ENCODE peak calls at places on chromosomes 1 and 21, in ten cellular contexts. One of them, this sample, is unnamed.

GRCh38 chr21:42366292-42367010 is at the start of gene TFF1:
- DNase-seq in breast epithelium: no peak
- DNase-seq in GM23338: no peak
- DNase-seq in prostate gland: peak; percentile 56
- DNase-seq in transverse colon: peak; percentile 66
- DNase-seq in HCT116: no peak
- DNase-seq in suprapubic skin: no peak
- DNase-seq in vagina: no peak
- DNase-seq in stomach: peak; percentile 79
- DNase-seq in GM12878: no peak
- DNase-seq in this sample: no peak

GRCh38 chr1:37884145-37884544 is 24.8 kb upstream of the MTF1 start:
- DNase-seq in breast epithelium: no peak
- DNase-seq in GM23338: no peak
- DNase-seq in prostate gland: no peak
- DNase-seq in transverse colon: no peak
- DNase-seq in HCT116: no peak
- DNase-seq in suprapubic skin: no peak
- DNase-seq in vagina: no peak
- DNase-seq in stomach: no peak
- DNase-seq in GM12878: no peak
- DNase-seq in this sample: no peak

GRCh38 chr1:161305872-161306519 is 3.8 kb downstream of the MPZ start:
- DNase-seq in breast epithelium: peak; percentile 75
- DNase-seq in GM23338: peak; percentile 97
- DNase-seq in prostate gland: peak; percentile 83
- DNase-seq in transverse colon: peak; percentile 91
- DNase-seq in HCT116: peak; percentile 80
- DNase-seq in suprapubic skin: peak; percentile 84
- DNase-seq in vagina: no peak
- DNase-seq in stomach: peak; percentile 90
- DNase-seq in GM12878: peak; percentile 65
- DNase-seq in this sample: peak; percentile 98

GRCh38 chr1:195934839-195935557 is 673.2 kb downstream of the KCNT2 start:
- DNase-seq in breast epithelium: no peak
- DNase-seq in GM23338: no peak
- DNase-seq in prostate gland: no peak
- DNase-seq in transverse colon: no peak
- DNase-seq in HCT116: no peak
- DNase-seq in suprapubic skin: no peak
- DNase-seq in vagina: no peak
- DNase-seq in stomach: no peak
- DNase-seq in GM12878: no peak
- DNase-seq in this sample: no peak

GRCh38 chr1:77279929-77280328 is 1.9 kb upstream of the AK5 start:
- DNase-seq in breast epithelium: no peak
- DNase-seq in GM23338: no peak
- DNase-seq in prostate gland: no peak
- DNase-seq in transverse colon: no peak
- DNase-seq in HCT116: no peak
- DNase-seq in suprapubic skin: no peak
- DNase-seq in vagina: no peak
- DNase-seq in stomach: no peak
- DNase-seq in GM12878: no peak
- DNase-seq in this sample: peak; percentile 52

GRCh38 chr1:156122519-156123355 is 8.2 kb downstream of the LMNA start:
- DNase-seq in breast epithelium: peak; percentile 73
- DNase-seq in GM23338: no peak
- DNase-seq in prostate gland: peak; percentile 50
- DNase-seq in transverse colon: peak; percentile 79
- DNase-seq in HCT116: no peak
- DNase-seq in suprapubic skin: peak; percentile 92
- DNase-seq in vagina: no peak
- DNase-seq in stomach: peak; percentile 84
- DNase-seq in GM12878: no peak
- DNase-seq in this sample: no peak

GRCh38 chr21:33259995-33260394 is 6.2 kb upstream of the IL10RB start:
- DNase-seq in breast epithelium: no peak
- DNase-seq in GM23338: no peak
- DNase-seq in prostate gland: no peak
- DNase-seq in transverse colon: peak; percentile 24
- DNase-seq in HCT116: no peak
- DNase-seq in suprapubic skin: no peak
- DNase-seq in vagina: peak; percentile 58
- DNase-seq in stomach: no peak
- DNase-seq in GM12878: no peak
- DNase-seq in this sample: peak; percentile 55

GRCh38 chr1:1758692-1759455 is 19.4 kb downstream of the NADK start:
- DNase-seq in breast epithelium: peak; percentile 67
- DNase-seq in GM23338: no peak
- DNase-seq in prostate gland: peak; percentile 85
- DNase-seq in transverse colon: peak; percentile 95
- DNase-seq in HCT116: peak; percentile 64
- DNase-seq in suprapubic skin: no peak
- DNase-seq in vagina: no peak
- DNase-seq in stomach: peak; percentile 99
- DNase-seq in GM12878: no peak
- DNase-seq in this sample: peak; percentile 29

GRCh38 chr1:64242895-64243756 is 39.7 kb downstream of the UBE2U start:
- DNase-seq in breast epithelium: no peak
- DNase-seq in GM23338: peak; percentile 66
- DNase-seq in prostate gland: no peak
- DNase-seq in transverse colon: no peak
- DNase-seq in HCT116: peak; percentile 40
- DNase-seq in suprapubic skin: no peak
- DNase-seq in vagina: no peak
- DNase-seq in stomach: no peak
- DNase-seq in GM12878: no peak
- DNase-seq in this sample: peak; percentile 11

GRCh38 chr21:45940621-45941337 is 40.8 kb upstream of the COL6A1 start:
- DNase-seq in breast epithelium: no peak
- DNase-seq in GM23338: no peak
- DNase-seq in prostate gland: no peak
- DNase-seq in transverse colon: no peak
- DNase-seq in HCT116: no peak
- DNase-seq in suprapubic skin: no peak
- DNase-seq in vagina: no peak
- DNase-seq in stomach: no peak
- DNase-seq in GM12878: no peak
- DNase-seq in this sample: no peak

GRCh38 chr1:210394281-210394798 is 65.6 kb downstream of the HHAT start:
- DNase-seq in breast epithelium: peak; percentile 83
- DNase-seq in GM23338: no peak
- DNase-seq in prostate gland: no peak
- DNase-seq in transverse colon: no peak
- DNase-seq in HCT116: no peak
- DNase-seq in suprapubic skin: no peak
- DNase-seq in vagina: peak; percentile 29
- DNase-seq in stomach: no peak
- DNase-seq in GM12878: peak; percentile 80
- DNase-seq in this sample: no peak

GRCh38 chr1:69485616-69486015 is 82.1 kb upstream of the LRRC7 start:
- DNase-seq in breast epithelium: no peak
- DNase-seq in GM23338: no peak
- DNase-seq in prostate gland: no peak
- DNase-seq in transverse colon: no peak
- DNase-seq in HCT116: no peak
- DNase-seq in suprapubic skin: no peak
- DNase-seq in vagina: no peak
- DNase-seq in stomach: no peak
- DNase-seq in GM12878: no peak
- DNase-seq in this sample: no peak

GRCh38 chr1:205335692-205336091 is 14.1 kb upstream of the NUAK2 start:
- DNase-seq in breast epithelium: peak; percentile 60
- DNase-seq in GM23338: peak; percentile 94
- DNase-seq in prostate gland: peak; percentile 57
- DNase-seq in transverse colon: peak; percentile 90
- DNase-seq in HCT116: peak; percentile 79
- DNase-seq in suprapubic skin: no peak
- DNase-seq in vagina: no peak
- DNase-seq in stomach: peak; percentile 88
- DNase-seq in GM12878: no peak
- DNase-seq in this sample: peak; percentile 59

GRCh38 chr1:3564921-3565831 is 46.1 kb downstream of the MEGF6 start:
- DNase-seq in breast epithelium: no peak
- DNase-seq in GM23338: peak; percentile 77
- DNase-seq in prostate gland: no peak
- DNase-seq in transverse colon: no peak
- DNase-seq in HCT116: no peak
- DNase-seq in suprapubic skin: no peak
- DNase-seq in vagina: no peak
- DNase-seq in stomach: peak; percentile 40
- DNase-seq in GM12878: no peak
- DNase-seq in this sample: no peak

GRCh38 chr1:92855236-92855635 is 23.4 kb downstream of the RPL5 start:
- DNase-seq in breast epithelium: no peak
- DNase-seq in GM23338: no peak
- DNase-seq in prostate gland: no peak
- DNase-seq in transverse colon: no peak
- DNase-seq in HCT116: no peak
- DNase-seq in suprapubic skin: no peak
- DNase-seq in vagina: no peak
- DNase-seq in stomach: no peak
- DNase-seq in GM12878: no peak
- DNase-seq in this sample: no peak

GRCh38 chr1:201509601-201510374 is 2.9 kb upstream of the CSRP1 start:
- DNase-seq in breast epithelium: no peak
- DNase-seq in GM23338: no peak
- DNase-seq in prostate gland: no peak
- DNase-seq in transverse colon: no peak
- DNase-seq in HCT116: no peak
- DNase-seq in suprapubic skin: no peak
- DNase-seq in vagina: no peak
- DNase-seq in stomach: no peak
- DNase-seq in GM12878: no peak
- DNase-seq in this sample: no peak

GRCh38 chr1:230641346-230641745 is 935 bp upstream of the COG2 start:
- DNase-seq in breast epithelium: no peak
- DNase-seq in GM23338: no peak
- DNase-seq in prostate gland: no peak
- DNase-seq in transverse colon: no peak
- DNase-seq in HCT116: no peak
- DNase-seq in suprapubic skin: no peak
- DNase-seq in vagina: no peak
- DNase-seq in stomach: no peak
- DNase-seq in GM12878: no peak
- DNase-seq in this sample: no peak

GRCh38 chr1:245156041-245156735 is 1.4 kb downstream of the KIF26B start:
- DNase-seq in breast epithelium: peak; percentile 70
- DNase-seq in GM23338: peak; percentile 94
- DNase-seq in prostate gland: peak; percentile 84
- DNase-seq in transverse colon: peak; percentile 84
- DNase-seq in HCT116: peak; percentile 52
- DNase-seq in suprapubic skin: peak; percentile 89
- DNase-seq in vagina: no peak
- DNase-seq in stomach: peak; percentile 91
- DNase-seq in GM12878: no peak
- DNase-seq in this sample: peak; percentile 51
- TF ChIP-seq POLR2AphosphoS5 in breast epithelium: no peak
- TF ChIP-seq POLR2AphosphoS5 in GM23338: no peak
- TF ChIP-seq POLR2AphosphoS5 in prostate gland: peak; percentile 40
- TF ChIP-seq POLR2AphosphoS5 in transverse colon: no peak
- TF ChIP-seq POLR2AphosphoS5 in HCT116: no peak
- TF ChIP-seq POLR2AphosphoS5 in suprapubic skin: no peak
- TF ChIP-seq POLR2AphosphoS5 in vagina: no peak
- TF ChIP-seq POLR2AphosphoS5 in stomach: no peak
- TF ChIP-seq POLR2AphosphoS5 in GM12878: no peak
- TF ChIP-seq POLR2AphosphoS5 in this sample: no peak

GRCh38 chr1:197399691-197400521 is 131.9 kb downstream of the CRB1 start:
- DNase-seq in breast epithelium: no peak
- DNase-seq in GM23338: peak; percentile 79
- DNase-seq in prostate gland: no peak
- DNase-seq in transverse colon: no peak
- DNase-seq in HCT116: peak; percentile 74
- DNase-seq in suprapubic skin: no peak
- DNase-seq in vagina: no peak
- DNase-seq in stomach: no peak
- DNase-seq in GM12878: peak; percentile 11
- DNase-seq in this sample: peak; percentile 88

GRCh38 chr1:197400522-197400902 is 132.5 kb downstream of the CRB1 start:
- DNase-seq in breast epithelium: no peak
- DNase-seq in GM23338: no peak
- DNase-seq in prostate gland: no peak
- DNase-seq in transverse colon: no peak
- DNase-seq in HCT116: no peak
- DNase-seq in suprapubic skin: no peak
- DNase-seq in vagina: no peak
- DNase-seq in stomach: no peak
- DNase-seq in GM12878: no peak
- DNase-seq in this sample: no peak

GRCh38 chr1:197393772-197394171 is 125.7 kb downstream of the CRB1 start:
- DNase-seq in breast epithelium: no peak
- DNase-seq in GM23338: no peak
- DNase-seq in prostate gland: no peak
- DNase-seq in transverse colon: no peak
- DNase-seq in HCT116: no peak
- DNase-seq in suprapubic skin: no peak
- DNase-seq in vagina: no peak
- DNase-seq in stomach: no peak
- DNase-seq in GM12878: no peak
- DNase-seq in this sample: no peak

GRCh38 chr1:197395209-197395608 is 127.2 kb downstream of the CRB1 start:
- DNase-seq in breast epithelium: no peak
- DNase-seq in GM23338: no peak
- DNase-seq in prostate gland: no peak
- DNase-seq in transverse colon: no peak
- DNase-seq in HCT116: no peak
- DNase-seq in suprapubic skin: no peak
- DNase-seq in vagina: no peak
- DNase-seq in stomach: no peak
- DNase-seq in GM12878: no peak
- DNase-seq in this sample: no peak

GRCh38 chr1:197397899-197398298 is 129.8 kb downstream of the CRB1 start:
- DNase-seq in breast epithelium: no peak
- DNase-seq in GM23338: no peak
- DNase-seq in prostate gland: no peak
- DNase-seq in transverse colon: no peak
- DNase-seq in HCT116: no peak
- DNase-seq in suprapubic skin: no peak
- DNase-seq in vagina: no peak
- DNase-seq in stomach: no peak
- DNase-seq in GM12878: no peak
- DNase-seq in this sample: no peak
- H3K27ac ChIP-seq in breast epithelium: no peak overlapping the region
- H3K27ac ChIP-seq in GM23338: no peak overlapping the region
- H3K27ac ChIP-seq in prostate gland: no peak overlapping the region
- H3K27ac ChIP-seq in transverse colon: no peak overlapping the region
- H3K27ac ChIP-seq in HCT116: no peak overlapping the region
- H3K27ac ChIP-seq in suprapubic skin: no peak overlapping the region
- H3K27ac ChIP-seq in vagina: no peak overlapping the region
- H3K27ac ChIP-seq in stomach: no peak overlapping the region
- H3K27ac ChIP-seq in GM12878: no peak overlapping the region
- H3K27ac ChIP-seq in this sample: no peak overlapping the region

GRCh38 chr1:22914156-22914555 is 58.5 kb downstream of the LACTBL1 start:
- DNase-seq in breast epithelium: no peak
- DNase-seq in GM23338: no peak
- DNase-seq in prostate gland: no peak
- DNase-seq in transverse colon: no peak
- DNase-seq in HCT116: no peak
- DNase-seq in suprapubic skin: no peak
- DNase-seq in vagina: no peak
- DNase-seq in stomach: no peak
- DNase-seq in GM12878: no peak
- DNase-seq in this sample: no peak
- TF ChIP-seq POLR2AphosphoS5 in breast epithelium: no peak
- TF ChIP-seq POLR2AphosphoS5 in GM23338: no peak
- TF ChIP-seq POLR2AphosphoS5 in prostate gland: no peak
- TF ChIP-seq POLR2AphosphoS5 in transverse colon: no peak
- TF ChIP-seq POLR2AphosphoS5 in HCT116: no peak
- TF ChIP-seq POLR2AphosphoS5 in suprapubic skin: no peak
- TF ChIP-seq POLR2AphosphoS5 in vagina: no peak
- TF ChIP-seq POLR2AphosphoS5 in stomach: no peak
- TF ChIP-seq POLR2AphosphoS5 in GM12878: no peak
- TF ChIP-seq POLR2AphosphoS5 in this sample: no peak

GRCh38 chr1:203592156-203592555 is 34.5 kb upstream of the ATP2B4 start:
- DNase-seq in breast epithelium: peak; percentile 33
- DNase-seq in GM23338: peak; percentile 57
- DNase-seq in prostate gland: no peak
- DNase-seq in transverse colon: no peak
- DNase-seq in HCT116: no peak
- DNase-seq in suprapubic skin: no peak
- DNase-seq in vagina: no peak
- DNase-seq in stomach: no peak
- DNase-seq in GM12878: no peak
- DNase-seq in this sample: no peak
- H3K27ac ChIP-seq in breast epithelium: no peak overlapping the region
- H3K27ac ChIP-seq in GM23338: no peak overlapping the region
- H3K27ac ChIP-seq in prostate gland: no peak overlapping the region
- H3K27ac ChIP-seq in transverse colon: no peak overlapping the region
- H3K27ac ChIP-seq in HCT116: no peak overlapping the region
- H3K27ac ChIP-seq in suprapubic skin: no peak overlapping the region
- H3K27ac ChIP-seq in vagina: no peak overlapping the region
- H3K27ac ChIP-seq in stomach: peak overlapping the region; percentile 55
- H3K27ac ChIP-seq in GM12878: no peak overlapping the region
- H3K27ac ChIP-seq in this sample: peak overlapping the region; percentile 15

This sample was measured in HL-60.